ENCODE peak calls at places on chromosomes 13 and 19, in six cellular contexts. B is K562, E is SK-N-SH, S is GM12878, M is HCT116, Y is HepG2. Z is an unnamed sample.
A peak's percentile ranks its signal among the peaks of the same experiment; 100 is the strongest.

GRCh38 chr19:13095934-13096890 is 6.4 kb downstream of the LYL1 start:
- DNase-seq in Y (peak; percentile 67), B (peak; percentile 68), E (peak; percentile 86), M (no peak), S (no peak), Z (no peak)

GRCh38 chr19:52691737-52692136 is 43.1 kb downstream of the ZNF611 start:
- DNase-seq in M (no peak), Y (no peak), S (peak; percentile 62), B (no peak), E (no peak), Z (no peak)

GRCh38 chr19:49400034-49400433 is 12.0 kb downstream of the KASH5 start:
- DNase-seq in B (no peak), Y (peak; percentile 15), S (no peak), M (no peak), E (no peak), Z (no peak)

GRCh38 chr19:7748756-7749155 is 1.4 kb upstream of the CD209 start:
- DNase-seq in E (no peak), B (no peak), Y (peak; percentile 14), M (peak; percentile 50), S (no peak), Z (no peak)

GRCh38 chr19:12994701-12995595 is at the start of gene NFIX:
- DNase-seq in M (no peak), E (peak; percentile 86), B (peak; percentile 84), Y (peak; percentile 24), S (no peak), Z (no peak)

GRCh38 chr13:110336108-110336507 is 29.0 kb downstream of the COL4A2 start:
- DNase-seq in Y (no peak), S (no peak), E (no peak), B (no peak), M (no peak), Z (no peak)

GRCh38 chr13:100550433-100550832 is 38.2 kb downstream of the GGACT start:
- DNase-seq in B (no peak), Y (no peak), M (no peak), S (no peak), E (no peak), Z (no peak)

GRCh38 chr19:7673995-7674667 is 2.8 kb upstream of the MCEMP1 start:
- DNase-seq in S (no peak), Y (peak; percentile 21), M (peak; percentile 72), E (peak; percentile 81), B (peak; percentile 84), Z (no peak)

GRCh38 chr19:51837145-51837544 is 42.2 kb downstream of the FPR3 start:
- DNase-seq in E (no peak), M (no peak), B (peak; percentile 22), S (no peak), Y (no peak), Z (no peak)

GRCh38 chr19:28242317-28242927 is 970.5 kb downstream of the UQCRFS1 start:
- DNase-seq in M (no peak), E (peak; percentile 44), B (peak; percentile 75), Y (no peak), S (no peak), Z (no peak)

GRCh38 chr13:45413826-45414312 is 4.3 kb downstream of the SLC25A30 start:
- DNase-seq in Y (no peak), E (no peak), S (no peak), M (no peak), B (no peak), Z (no peak)

GRCh38 chr19:49669511-49669910 is 3.8 kb downstream of the BCL2L12 start:
- DNase-seq in E (no peak), S (no peak), Y (no peak), B (no peak), M (no peak), Z (no peak)

GRCh38 chr19:32638625-32639024 is 36.4 kb downstream of the ANKRD27 start:
- DNase-seq in S (no peak), Y (no peak), B (no peak), M (no peak), E (no peak), Z (no peak)

GRCh38 chr19:32647361-32647760 is 27.6 kb downstream of the ANKRD27 start:
- DNase-seq in Y (no peak), S (no peak), B (no peak), M (no peak), E (peak; percentile 69), Z (no peak)

GRCh38 chr19:32646556-32646955 is 28.4 kb downstream of the ANKRD27 start:
- DNase-seq in E (no peak), B (no peak), Y (no peak), M (no peak), S (no peak), Z (no peak)

GRCh38 chr19:32637480-32637879 is 37.5 kb downstream of the ANKRD27 start:
- DNase-seq in B (no peak), Y (no peak), E (no peak), S (no peak), M (no peak), Z (no peak)

GRCh38 chr19:32642771-32643170 is 32.2 kb downstream of the ANKRD27 start:
- DNase-seq in M (no peak), Y (no peak), B (no peak), E (no peak), S (no peak), Z (no peak)
- TF ChIP-seq SIN3A in M (no peak), Y (no peak), B (no peak), E (no peak), S (no peak), Z (no peak)

GRCh38 chr19:31220540-31220939 is 128.7 kb downstream of the TSHZ3 start:
- DNase-seq in E (no peak), Y (no peak), B (peak; percentile 15), S (no peak), M (no peak), Z (no peak)

GRCh38 chr19:31226536-31226935 is 122.7 kb downstream of the TSHZ3 start:
- DNase-seq in M (no peak), S (no peak), Y (no peak), B (no peak), E (no peak), Z (no peak)

GRCh38 chr19:31223805-31224534 is 125.3 kb downstream of the TSHZ3 start:
- DNase-seq in B (no peak), M (no peak), S (no peak), Y (no peak), E (no peak), Z (no peak)
- TF ChIP-seq REST in B (no peak), M (no peak), S (no peak), Y (no peak), E (no peak), Z (no peak)

DNA sequence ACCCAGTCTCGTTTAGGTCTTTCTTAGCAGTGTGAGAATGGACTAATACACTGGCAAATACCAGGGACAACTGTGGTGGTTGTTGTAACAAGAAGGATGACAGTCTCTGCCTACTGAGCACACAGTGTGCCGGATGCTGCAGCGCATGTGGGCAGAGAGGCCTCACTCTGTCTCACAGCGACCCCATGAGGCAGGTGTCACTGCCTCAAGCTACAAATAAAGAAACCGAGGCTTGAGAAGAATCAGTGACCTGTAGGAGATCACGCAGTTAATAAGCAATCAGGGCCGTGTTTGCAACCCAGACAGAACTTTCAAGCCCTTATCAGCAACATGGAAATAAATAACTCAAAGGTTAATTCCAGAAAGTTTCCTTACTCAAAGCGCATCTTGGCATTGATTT is 40.5 kb upstream of the GAS6 start:
- DNase-seq in Y (peak; percentile 25), M (no peak), E (no peak), B (no peak), S (no peak), Z (peak; percentile 13)
- TF ChIP-seq SIN3A in Y (no peak), M (no peak), E (no peak), B (no peak), S (no peak), Z (no peak)

GRCh38 chr19:38907227-38907626 is 4.8 kb downstream of the CCER2 start:
- DNase-seq in E (no peak), Y (no peak), B (no peak), M (no peak), S (no peak), Z (no peak)

GRCh38 chr19:38905186-38905539 is 5.4 kb downstream of the NFKBIB start:
- DNase-seq in B (no peak), Y (no peak), S (no peak), E (no peak), M (no peak), Z (no peak)

GRCh38 chr19:38904463-38905185 is 4.9 kb downstream of the NFKBIB start:
- DNase-seq in S (no peak), B (no peak), Y (no peak), M (no peak), E (no peak), Z (no peak)

GRCh38 chr19:38907670-38908069 is 4.3 kb downstream of the CCER2 start:
- DNase-seq in M (no peak), Y (no peak), B (no peak), E (no peak), S (no peak), Z (no peak)

GRCh38 chr19:38905620-38906019 is 5.9 kb downstream of the NFKBIB start:
- DNase-seq in M (no peak), E (no peak), B (no peak), S (no peak), Y (no peak), Z (no peak)
- TF ChIP-seq REST in M (no peak), E (no peak), B (no peak), S (no peak), Y (no peak), Z (no peak)

DNA sequence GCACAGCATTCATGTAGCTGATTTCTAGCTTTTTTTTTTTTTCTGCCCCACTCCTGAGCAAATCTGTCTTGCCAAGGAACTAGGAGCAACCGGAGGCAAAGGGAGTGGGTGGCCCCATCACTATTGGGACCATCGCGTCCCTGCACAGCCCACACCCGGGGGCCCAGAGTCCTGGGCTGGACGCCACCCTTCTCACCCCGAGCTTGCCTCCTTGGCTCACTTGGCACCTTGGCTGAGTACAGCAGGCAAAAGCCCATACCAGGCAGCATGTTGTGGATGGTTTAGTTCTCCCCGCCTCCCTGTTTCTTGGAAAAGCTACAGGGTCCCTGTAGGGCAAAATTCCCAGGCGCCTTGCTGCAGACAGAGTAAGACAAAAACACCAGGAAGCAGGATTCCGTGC is 13.7 kb downstream of the SMIM24 start:
- DNase-seq in M (no peak), Y (no peak), S (no peak), E (no peak), B (peak; percentile 13), Z (no peak)
- TF ChIP-seq SIN3A in M (no peak), Y (no peak), S (no peak), E (no peak), B (no peak), Z (no peak)

GRCh38 chr19:3699071-3699740 is 1.1 kb downstream of the PIP5K1C start:
- DNase-seq in M (no peak), B (peak; percentile 67), Y (no peak), E (peak; percentile 80), S (no peak), Z (no peak)
- TF ChIP-seq REST in M (no peak), B (no peak), Y (no peak), E (no peak), S (no peak), Z (no peak)

GRCh38 chr13:103299079-103299478 is 232.9 kb upstream of the SLC10A2 start:
- DNase-seq in E (no peak), S (no peak), Y (no peak), B (no peak), M (no peak), Z (no peak)
- TF ChIP-seq SIN3A in E (no peak), S (no peak), Y (no peak), B (no peak), M (no peak), Z (no peak)

Z was measured in Panc1.